ENCODE peak calls at places on chromosomes 7 and 10, in eight cellular contexts. R, E, M, W, O, V, C and X are unnamed samples.

GRCh38 chr10:114735946-114736345 is 77.9 kb upstream of the ABLIM1 start:
- DNase-seq in R (no peak), E (no peak), M (no peak), W (no peak), O (no peak), V (no peak), C (no peak), X (no peak)

GRCh38 chr10:77156406-77156879 is 481.2 kb downstream of the KCNMA1 start:
- DNase-seq in R (no peak), E (no peak), M (no peak), W (no peak), O (no peak), V (no peak), C (no peak), X (no peak)

GRCh38 chr7:781228-781864 is 50.9 kb upstream of the SUN1 start:
- DNase-seq in R (no peak), E (no peak), M (no peak), W (no peak), O (no peak), V (no peak), C (no peak), X (no peak)

GRCh38 chr10:78331391-78331922 is 297.8 kb downstream of the RPS24 start:
- DNase-seq in R (no peak), E (no peak), M (no peak), W (no peak), O (peak), V (no peak), C (no peak), X (no peak)

GRCh38 chr7:73983437-73984164 is 44.4 kb upstream of the ELN start:
- DNase-seq in R (no peak), E (no peak), M (no peak), W (no peak), O (peak), V (no peak), C (no peak), X (no peak)

GRCh38 chr10:3766046-3766761 is 18.8 kb downstream of the KLF6 start:
- DNase-seq in R (no peak), E (no peak), M (no peak), W (no peak), O (no peak), V (no peak), C (no peak), X (no peak)

GRCh38 chr7:136869006-136869961 is 832 bp downstream of the CHRM2 start:
- DNase-seq in R (no peak), E (no peak), M (no peak), W (no peak), O (peak), V (no peak), C (no peak), X (no peak)

GRCh38 chr7:32479574-32480200 is 10.5 kb downstream of the LSM5 start:
- DNase-seq in R (peak), E (no peak), M (peak), W (peak), O (no peak), V (peak), C (no peak), X (peak)

GRCh38 chr7:100353685-100354330 is 4.1 kb upstream of the PILRB start:
- DNase-seq in R (no peak), E (no peak), M (no peak), W (no peak), O (no peak), V (no peak), C (no peak), X (no peak)

GRCh38 chr7:93851536-93851935 is 39.0 kb downstream of the TFPI2 start:
- DNase-seq in R (no peak), E (no peak), M (no peak), W (no peak), O (no peak), V (no peak), C (no peak), X (no peak)

GRCh38 chr10:113527181-113527580 is 25.7 kb upstream of the HABP2 start:
- DNase-seq in R (no peak), E (no peak), M (no peak), W (no peak), O (no peak), V (no peak), C (no peak), X (no peak)

GRCh38 chr7:155418304-155418703 is 39.6 kb upstream of the EN2 start:
- DNase-seq in R (no peak), E (no peak), M (no peak), W (no peak), O (no peak), V (no peak), C (no peak), X (no peak)

GRCh38 chr10:71090801-71091200 is 121.6 kb upstream of the UNC5B start:
- DNase-seq in R (no peak), E (no peak), M (no peak), W (no peak), O (no peak), V (no peak), C (no peak), X (no peak)

GRCh38 chr10:124251317-124251716 is 157.9 kb upstream of the CHST15 start:
- DNase-seq in R (no peak), E (no peak), M (no peak), W (no peak), O (no peak), V (no peak), C (no peak), X (no peak)

GRCh38 chr7:135441791-135442190 is 68.1 kb downstream of the CNOT4 start:
- DNase-seq in R (no peak), E (no peak), M (no peak), W (no peak), O (no peak), V (no peak), C (no peak), X (no peak)

GRCh38 chr10:132632851-132633684 is 95.5 kb downstream of the INPP5A start:
- DNase-seq in R (no peak), E (no peak), M (no peak), W (no peak), O (peak), V (no peak), C (no peak), X (no peak)

GRCh38 chr7:82317257-82317721 is 126.3 kb downstream of the CACNA2D1 start:
- DNase-seq in R (no peak), E (no peak), M (no peak), W (no peak), O (no peak), V (no peak), C (no peak), X (peak)

GRCh38 chr7:15862781-15863165 is 176.3 kb upstream of the MEOX2 start:
- DNase-seq in R (no peak), E (no peak), M (no peak), W (no peak), O (no peak), V (no peak), C (no peak), X (no peak)

GRCh38 chr10:86673827-86674581 is 5.7 kb downstream of the LDB3 start:
- DNase-seq in R (peak), E (peak), M (peak), W (no peak), O (no peak), V (no peak), C (peak), X (peak)

GRCh38 chr7:147952918-147953317 is 637.6 kb upstream of the C7orf33 start:
- DNase-seq in R (no peak), E (no peak), M (no peak), W (no peak), O (no peak), V (no peak), C (no peak), X (no peak)

GRCh38 chr7:129781128-129781855 is 169.8 kb downstream of the NRF1 start:
- DNase-seq in R (peak), E (peak), M (peak), W (peak), O (no peak), V (no peak), C (no peak), X (peak)

GRCh38 chr7:130371059-130371458 is 9.2 kb upstream of the CPA1 start:
- DNase-seq in R (no peak), E (no peak), M (no peak), W (no peak), O (peak), V (no peak), C (no peak), X (no peak)

GRCh38 chr7:47677664-47678063 is 95.8 kb upstream of the TNS3 start:
- DNase-seq in R (no peak), E (no peak), M (no peak), W (no peak), O (no peak), V (no peak), C (no peak), X (no peak)

GRCh38 chr10:103278862-103279298 is 1.9 kb downstream of the INA start:
- DNase-seq in R (no peak), E (no peak), M (no peak), W (no peak), O (peak), V (no peak), C (no peak), X (no peak)

GRCh38 chr7:113033959-113034358 is 52.7 kb downstream of the GPR85 start:
- DNase-seq in R (no peak), E (no peak), M (no peak), W (no peak), O (no peak), V (no peak), C (no peak), X (no peak)

GRCh38 chr10:76071638-76072317 is 640.4 kb downstream of the LRMDA start:
- DNase-seq in R (no peak), E (no peak), M (no peak), W (no peak), O (no peak), V (no peak), C (no peak), X (no peak)

GRCh38 chr7:116426428-116427156 is 72.9 kb upstream of the CAV2 start:
- DNase-seq in R (no peak), E (no peak), M (no peak), W (no peak), O (no peak), V (no peak), C (no peak), X (no peak)

GRCh38 chr10:73182568-73182967 is 14.6 kb downstream of the FAM149B1 start:
- DNase-seq in R (no peak), E (no peak), M (no peak), W (no peak), O (no peak), V (no peak), C (no peak), X (no peak)

GRCh38 chr7:123724725-123725381 is 23.9 kb downstream of the WASL start:
- DNase-seq in R (no peak), E (no peak), M (no peak), W (no peak), O (no peak), V (no peak), C (no peak), X (no peak)

GRCh38 chr10:69359089-69360025 is 57.4 kb downstream of the TACR2 start:
- DNase-seq in R (no peak), E (no peak), M (no peak), W (no peak), O (no peak), V (peak), C (no peak), X (peak)

GRCh38 chr7:22333680-22334141 is 23.2 kb downstream of the RAPGEF5 start:
- DNase-seq in R (peak), E (no peak), M (peak), W (peak), O (no peak), V (no peak), C (no peak), X (no peak)

GRCh38 chr7:2433713-2434550 is 30.5 kb downstream of the CHST12 start:
- DNase-seq in R (peak), E (no peak), M (no peak), W (no peak), O (no peak), V (no peak), C (no peak), X (no peak)

GRCh38 chr7:102320181-102320580 is 33.5 kb downstream of the SH2B2 start:
- DNase-seq in R (no peak), E (no peak), M (no peak), W (no peak), O (no peak), V (no peak), C (no peak), X (no peak)

GRCh38 chr7:110633313-110633712 is 457.6 kb upstream of the LRRN3 start:
- DNase-seq in R (no peak), E (no peak), M (no peak), W (no peak), O (no peak), V (no peak), C (no peak), X (no peak)

GRCh38 chr10:69333205-69333604 is 54.9 kb downstream of the HK1 start:
- DNase-seq in R (peak), E (no peak), M (no peak), W (no peak), O (no peak), V (no peak), C (no peak), X (no peak)

GRCh38 chr7:150404785-150405583 is 25.9 kb downstream of the ZNF775 start:
- DNase-seq in R (peak), E (no peak), M (peak), W (peak), O (peak), V (peak), C (peak), X (peak)

GRCh38 chr10:133127291-133128125 is 32.5 kb upstream of the KNDC1 start:
- DNase-seq in R (no peak), E (no peak), M (no peak), W (no peak), O (peak), V (no peak), C (no peak), X (no peak)

GRCh38 chr10:48400129-48400849 is 93.8 kb downstream of the MAPK8 start:
- DNase-seq in R (no peak), E (no peak), M (no peak), W (no peak), O (no peak), V (no peak), C (no peak), X (no peak)

GRCh38 chr7:43294080-43294630 is 181.7 kb downstream of the HECW1 start:
- DNase-seq in R (no peak), E (no peak), M (no peak), W (no peak), O (no peak), V (no peak), C (no peak), X (no peak)